ENCODE peak calls at places on chromosome 7, in four cellular contexts. Z is heart right ventricle, M is bronchial epithelial cell, C is RWPE1. G is an unnamed sample.

GRCh38 chr7:71303566-71303965 is 171.6 kb downstream of the GALNT17 start:
- DNase-seq in Z (no peak), M (no peak), C (no peak), G (no peak)

GRCh38 chr7:79952399-79952798 is 182.2 kb upstream of the GNAI1 start:
- DNase-seq in Z (no peak), M (no peak), C (no peak), G (no peak)

GRCh38 chr7:2856388-2857169 is 12.5 kb upstream of the GNA12 start:
- DNase-seq in Z (no peak), M (no peak), C (no peak), G (no peak)

GRCh38 chr7:47394751-47395252 is 187.1 kb downstream of the TNS3 start:
- DNase-seq in Z (no peak), M (no peak), C (no peak), G (no peak)

GRCh38 chr7:25388681-25389080 is 160.4 kb upstream of the NPVF start:
- DNase-seq in Z (no peak), M (no peak), C (no peak), G (no peak)

GRCh38 chr7:151851782-151852181 is 25.1 kb downstream of the PRKAG2 start:
- DNase-seq in Z (no peak), M (no peak), C (no peak), G (no peak)

GRCh38 chr7:55019691-55020480 is 1.1 kb downstream of the EGFR start:
- DNase-seq in Z (no peak), M (no peak), C (peak), G (peak)

GRCh38 chr7:28211006-28211405 is 30.4 kb upstream of the JAZF1 start:
- DNase-seq in Z (no peak), M (no peak), C (no peak), G (no peak)

GRCh38 chr7:75889826-75890225 is 11.0 kb downstream of the RHBDD2 start:
- DNase-seq in Z (no peak), M (no peak), C (no peak), G (no peak)

GRCh38 chr7:37150180-37150579 is 298.5 kb downstream of the ELMO1 start:
- DNase-seq in Z (no peak), M (no peak), C (no peak), G (no peak)

GRCh38 chr7:111864291-111864976 is 302.1 kb upstream of the IMMP2L start:
- DNase-seq in Z (no peak), M (no peak), C (no peak), G (no peak)

GRCh38 chr7:132145466-132145865 is 430.8 kb downstream of the PLXNA4 start:
- DNase-seq in Z (peak), M (peak), C (peak), G (no peak)

GRCh38 chr7:1176891-1177373 is 16.9 kb upstream of the ZFAND2A start:
- DNase-seq in Z (peak), M (peak), C (peak), G (peak)

GRCh38 chr7:50771120-50772002 is 11.3 kb downstream of the GRB10 start:
- DNase-seq in Z (no peak), M (no peak), C (no peak), G (no peak)

GRCh38 chr7:114670676-114671075 is 251.2 kb upstream of the MDFIC start:
- DNase-seq in Z (no peak), M (no peak), C (no peak), G (no peak)

GRCh38 chr7:11244149-11244548 is 270.5 kb downstream of the PHF14 start:
- DNase-seq in Z (no peak), M (no peak), C (no peak), G (no peak)

GRCh38 chr7:144384555-144385245 is 18.8 kb downstream of the NOBOX start:
- DNase-seq in Z (no peak), M (peak), C (peak), G (no peak)

GRCh38 chr7:148481965-148482626 is 108.5 kb upstream of the C7orf33 start:
- DNase-seq in Z (no peak), M (peak), C (no peak), G (no peak)

GRCh38 chr7:155190608-155191536 is 106.8 kb upstream of the INSIG1 start:
- DNase-seq in Z (peak), M (no peak), C (peak), G (peak)

GRCh38 chr7:152590481-152590880 is 85.5 kb downstream of the XRCC2 start:
- DNase-seq in Z (no peak), M (no peak), C (no peak), G (no peak)

GRCh38 chr7:4823442-4824119 is 38.2 kb downstream of the PAPOLB start:
- DNase-seq in Z (no peak), M (no peak), C (no peak), G (no peak)

GRCh38 chr7:118699222-118699621 is 474.7 kb downstream of the ANKRD7 start:
- DNase-seq in Z (no peak), M (no peak), C (no peak), G (no peak)

GRCh38 chr7:100882201-100882600 is 7.3 kb downstream of the SRRT start:
- DNase-seq in Z (no peak), M (no peak), C (no peak), G (no peak)

GRCh38 chr7:40700653-40701475 is 566.1 kb downstream of the SUGCT start:
- DNase-seq in Z (no peak), M (peak), C (no peak), G (no peak)
- TF ChIP-seq CTCF in Z (no peak), M (no peak), C (no peak), G (no peak)

GRCh38 chr7:141573511-141573910 is 22.3 kb downstream of the AGK start:
- DNase-seq in Z (no peak), M (no peak), C (no peak), G (no peak)
- TF ChIP-seq CTCF in Z (no peak), M (no peak), C (no peak), G (no peak)

GRCh38 chr7:36084485-36085091 is 68.5 kb upstream of the EEPD1 start:
- DNase-seq in Z (peak), M (peak), C (peak), G (no peak)

GRCh38 chr7:36082216-36082615 is 70.8 kb upstream of the EEPD1 start:
- DNase-seq in Z (no peak), M (no peak), C (no peak), G (no peak)

GRCh38 chr7:36083626-36084380 is 69.3 kb upstream of the EEPD1 start:
- DNase-seq in Z (no peak), M (no peak), C (no peak), G (no peak)

GRCh38 chr7:36080843-36081242 is 72.2 kb upstream of the EEPD1 start:
- DNase-seq in Z (no peak), M (no peak), C (no peak), G (no peak)

GRCh38 chr7:36082910-36083309 is 70.1 kb upstream of the EEPD1 start:
- DNase-seq in Z (no peak), M (no peak), C (no peak), G (no peak)
- TF ChIP-seq CTCF in Z (no peak), M (no peak), C (no peak), G (no peak)

DNA sequence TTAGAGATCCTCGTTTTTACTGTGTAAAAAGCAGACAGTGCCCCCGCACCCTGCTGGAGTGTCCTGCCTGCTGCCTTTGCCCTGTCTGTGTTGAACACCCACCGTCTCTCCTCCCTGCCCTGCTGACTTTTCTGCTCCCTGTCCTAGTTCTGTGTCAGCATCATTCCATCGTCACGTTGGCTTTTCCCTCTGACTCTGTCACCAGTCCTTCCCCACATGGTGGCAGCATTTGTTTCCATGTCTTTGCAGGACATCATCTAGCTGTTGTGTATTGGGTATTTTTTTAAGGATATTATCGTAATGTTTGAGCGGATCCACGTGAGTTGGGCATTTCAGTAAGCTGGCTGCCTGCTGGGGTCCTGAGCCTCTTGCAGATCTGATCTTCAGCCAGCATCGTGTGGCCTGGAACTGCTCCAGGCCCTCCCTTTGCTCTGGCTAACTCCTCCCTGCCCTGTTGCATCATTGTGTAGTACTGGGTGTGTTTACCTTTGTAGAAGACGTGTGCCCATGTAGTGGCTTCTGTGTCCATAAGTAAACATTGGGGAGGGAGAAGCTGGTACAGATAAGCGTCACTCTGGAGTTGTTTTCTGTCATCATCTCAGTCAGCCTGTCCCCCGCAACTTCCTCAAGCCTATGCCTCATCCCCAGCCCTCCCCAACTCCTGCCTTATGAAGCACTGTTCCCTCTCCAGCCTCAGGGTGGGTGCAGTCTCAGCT is 44.2 kb downstream of the TRRAP start:
- DNase-seq in Z (no peak), M (peak), C (no peak), G (no peak)
- TF ChIP-seq CTCF in Z (peak), M (no peak), C (no peak), G (no peak)

GRCh38 chr7:110607050-110607862 is 483.7 kb upstream of the LRRN3 start:
- DNase-seq in Z (no peak), M (no peak), C (no peak), G (no peak)
- TF ChIP-seq CTCF in Z (no peak), M (no peak), C (no peak), G (no peak)

DNA sequence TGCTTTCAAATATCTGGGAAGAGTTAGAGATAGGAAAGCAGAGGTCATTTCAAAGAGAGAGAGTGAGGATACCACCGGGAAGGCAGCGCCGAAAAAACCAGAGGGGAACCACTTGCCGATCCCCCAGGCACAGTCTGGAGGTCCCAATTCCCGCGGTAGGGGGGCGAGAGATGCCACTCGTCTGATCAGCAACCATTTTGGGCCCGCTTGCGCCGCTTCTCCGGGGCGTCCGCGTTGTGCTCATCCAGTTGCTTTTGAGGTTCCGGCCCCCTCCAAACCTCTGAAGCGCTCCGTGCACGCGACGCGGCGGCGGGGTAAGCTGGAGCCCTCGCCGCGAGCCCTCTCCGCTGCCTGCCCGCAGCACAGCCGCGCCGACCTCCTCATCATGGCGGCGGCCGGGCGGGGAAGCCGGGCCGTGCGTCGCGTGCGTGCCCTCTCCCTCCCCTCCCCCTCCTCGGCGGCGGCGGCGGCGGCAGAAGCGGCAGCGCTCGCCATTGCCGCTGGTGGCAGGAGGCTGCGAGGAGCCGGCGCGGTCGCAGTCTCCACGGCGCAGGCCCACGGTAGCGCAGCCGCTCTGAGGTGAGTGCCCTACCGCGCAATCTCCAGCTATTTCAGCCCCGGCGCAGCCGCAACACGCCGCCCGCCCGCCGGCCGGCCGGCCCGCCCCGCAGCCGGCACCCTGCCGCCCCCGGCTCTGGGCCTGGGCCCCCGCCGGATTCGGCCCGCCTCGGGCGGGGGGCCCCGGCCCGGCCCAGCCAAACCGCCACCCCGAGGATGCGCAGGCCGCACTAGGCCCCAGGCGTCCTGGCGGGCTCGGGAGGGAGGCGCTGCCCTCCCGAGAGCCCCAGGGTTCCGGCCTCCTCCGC is at the start of gene NRF1:
- DNase-seq in Z (peak), M (peak), C (peak), G (peak)
- TF ChIP-seq CTCF in Z (peak), M (no peak), C (peak), G (peak)

DNA sequence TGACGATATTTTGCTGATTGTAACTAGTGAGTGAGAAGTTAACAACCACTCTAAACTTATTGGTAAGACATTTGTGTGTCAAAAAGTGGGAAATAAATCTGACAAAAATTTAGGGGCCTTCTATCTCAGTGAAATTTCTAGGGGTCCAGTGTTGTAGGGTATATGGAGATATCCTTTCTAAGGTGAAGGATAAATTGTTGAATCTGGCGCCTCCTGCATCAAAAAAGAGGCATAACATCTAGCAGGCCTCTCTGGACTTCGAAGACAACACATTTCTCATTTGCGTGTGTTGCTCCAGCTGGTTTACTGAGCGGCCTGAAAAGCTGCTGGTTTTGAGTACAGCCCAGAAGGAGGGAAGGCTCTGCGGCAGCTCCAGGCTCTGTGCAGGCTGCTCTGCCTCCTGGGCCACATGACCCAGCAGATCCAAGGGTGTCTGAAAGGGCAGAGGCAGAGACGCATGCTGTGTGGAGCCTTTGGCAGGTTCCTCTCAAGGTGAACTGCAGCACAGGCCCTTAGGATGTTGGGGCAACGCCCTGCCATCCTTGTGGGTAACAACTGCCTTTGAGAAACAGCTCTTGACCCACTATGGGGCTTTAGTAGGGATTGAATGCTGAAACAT is 72.4 kb downstream of the LMBR1 start:
- DNase-seq in Z (no peak), M (no peak), C (no peak), G (peak)
- TF ChIP-seq CTCF in Z (peak), M (peak), C (no peak), G (peak)